ENCODE peak calls at places on chromosomes 4 and X, in seven cellular contexts. A, N, E, B, K, T and X are unnamed samples. For H3K4me1, the result is how much of the 10 kb centered on the place peaks cover.

GRCh38 chr4:165991325-165992180 is 118.5 kb downstream of the TLL1 start:
- DNase-seq in A (no peak), N (no peak), E (no peak), B (no peak), K (no peak), T (no peak), X (no peak)

GRCh38 chrX:154373340-154374306 is 811 bp downstream of the FLNA start:
- DNase-seq in A (peak), N (peak), E (peak), B (peak), K (peak), T (peak), X (peak)

GRCh38 chr4:119692001-119692400 is 63.4 kb upstream of the PDE5A start:
- DNase-seq in A (no peak), N (no peak), E (no peak), B (no peak), K (no peak), T (no peak), X (no peak)

GRCh38 chr4:168656055-168656660 is 159.3 kb downstream of the PALLD start:
- DNase-seq in A (no peak), N (no peak), E (no peak), B (no peak), K (no peak), T (no peak), X (no peak)

GRCh38 chrX:32894679-32895078 is 316.7 kb downstream of the DMD start:
- DNase-seq in A (no peak), N (no peak), E (no peak), B (no peak), K (no peak), T (no peak), X (no peak)

GRCh38 chrX:24424948-24425347 is 40.1 kb upstream of the PDK3 start:
- DNase-seq in A (no peak), N (no peak), E (peak), B (no peak), K (peak), T (no peak), X (no peak)

GRCh38 chr4:115234405-115235093 is 121.1 kb upstream of the NDST4 start:
- DNase-seq in A (no peak), N (no peak), E (peak), B (peak), K (no peak), T (peak), X (no peak)

GRCh38 chr4:73068496-73069337 is 799 bp downstream of the COX18 start:
- DNase-seq in A (no peak), N (peak), E (peak), B (peak), K (no peak), T (peak), X (no peak)

GRCh38 chrX:9293051-9293496 is 171.8 kb upstream of the TBL1X start:
- DNase-seq in A (no peak), N (no peak), E (no peak), B (no peak), K (no peak), T (peak), X (no peak)

GRCh38 chr4:160020804-160021203 is 917.9 kb downstream of the RAPGEF2 start:
- DNase-seq in A (no peak), N (no peak), E (no peak), B (no peak), K (no peak), T (no peak), X (no peak)

GRCh38 chrX:39475372-39475771 is 622.4 kb downstream of the BCOR start:
- DNase-seq in A (no peak), N (no peak), E (no peak), B (no peak), K (no peak), T (no peak), X (no peak)

GRCh38 chrX:39472161-39472560 is 625.6 kb downstream of the BCOR start:
- DNase-seq in A (no peak), N (no peak), E (no peak), B (no peak), K (no peak), T (no peak), X (no peak)

GRCh38 chrX:39470588-39471155 is 627.1 kb downstream of the BCOR start:
- DNase-seq in A (no peak), N (no peak), E (peak), B (no peak), K (no peak), T (no peak), X (peak)

GRCh38 chrX:39476596-39476995 is 621.2 kb downstream of the BCOR start:
- DNase-seq in A (no peak), N (no peak), E (no peak), B (no peak), K (no peak), T (no peak), X (no peak)

DNA sequence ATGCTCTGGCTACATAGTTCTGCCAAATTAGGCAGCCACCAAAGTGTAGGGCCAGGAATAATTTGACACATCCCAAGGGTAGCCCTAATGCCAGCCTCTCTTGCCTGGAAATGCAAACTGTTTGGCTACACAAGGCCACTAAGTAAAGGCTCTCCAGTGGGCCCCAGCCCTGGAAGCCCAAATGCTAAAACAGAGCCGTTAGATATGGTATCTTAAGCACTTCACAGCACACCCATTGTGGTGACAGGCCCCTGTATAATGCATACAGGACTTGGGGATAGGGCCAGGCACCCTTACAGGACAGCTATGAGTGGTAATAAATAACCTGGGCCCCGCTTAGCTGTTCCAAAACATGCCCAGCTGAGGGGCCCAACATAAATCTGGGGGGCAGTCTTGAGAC is 623.9 kb downstream of the BCOR start:
- DNase-seq in A (no peak), N (no peak), E (no peak), B (no peak), K (no peak), T (no peak), X (no peak)
- H3K4me1 ChIP-seq in A (under half), N (under half), E (under half), B (under half), K (under half), T (under half), X (under half)

DNA sequence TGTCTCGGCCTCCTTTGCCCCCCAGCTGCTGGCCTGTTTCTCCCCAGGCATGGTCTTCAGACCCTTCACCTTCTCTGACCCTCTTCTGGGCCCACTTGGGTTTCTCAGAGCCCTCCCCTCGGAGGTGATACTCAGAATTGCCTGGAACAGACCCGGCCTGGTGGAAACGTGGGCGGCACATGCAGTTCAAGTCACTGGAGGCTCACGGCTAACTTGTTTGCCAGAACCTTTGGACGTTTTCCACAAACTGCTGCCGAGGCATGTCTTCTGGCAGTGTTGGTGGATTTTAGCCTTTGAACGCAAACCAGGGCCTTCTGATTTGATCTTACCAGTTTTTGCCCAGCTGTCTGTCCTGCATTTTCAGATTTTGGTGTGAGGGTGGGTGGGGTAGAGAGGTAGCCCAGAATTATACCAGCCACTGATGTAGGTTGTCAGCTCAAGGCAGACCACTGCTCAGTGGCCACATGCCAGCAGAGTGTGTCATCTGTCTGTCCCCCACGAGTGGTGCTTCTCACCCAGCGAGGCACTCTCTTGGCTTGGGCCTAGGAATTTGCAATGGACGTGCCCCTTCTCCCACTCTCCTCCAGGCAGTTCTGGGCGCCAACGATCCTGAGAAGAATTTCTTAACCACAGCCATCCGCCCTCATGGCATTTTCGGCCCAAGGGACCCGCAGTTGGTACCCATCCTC is 32.5 kb upstream of the ZNF185 start:
- DNase-seq in A (no peak), N (no peak), E (no peak), B (no peak), K (no peak), T (no peak), X (peak)
- H3K4me3 ChIP-seq in A (no peak), N (no peak), E (no peak), B (no peak), K (no peak), T (no peak), X (no peak)

GRCh38 chrX:77422886-77423648 is 24.1 kb upstream of the FGF16 start:
- DNase-seq in A (no peak), N (no peak), E (no peak), B (no peak), K (no peak), T (no peak), X (no peak)
- H3K4me1 ChIP-seq in A (under half), N (under half), E (under half), B (under half), K (under half), T (under half), X (under half)

GRCh38 chrX:147894332-147894870 is 17.3 kb upstream of the FMR1 start:
- DNase-seq in A (no peak), N (no peak), E (no peak), B (no peak), K (no peak), T (peak), X (no peak)

GRCh38 chrX:147890766-147891165 is 21.0 kb upstream of the FMR1 start:
- DNase-seq in A (no peak), N (no peak), E (no peak), B (no peak), K (no peak), T (no peak), X (no peak)

GRCh38 chrX:147897117-147897516 is 14.6 kb upstream of the FMR1 start:
- DNase-seq in A (no peak), N (no peak), E (no peak), B (no peak), K (no peak), T (no peak), X (no peak)

DNA sequence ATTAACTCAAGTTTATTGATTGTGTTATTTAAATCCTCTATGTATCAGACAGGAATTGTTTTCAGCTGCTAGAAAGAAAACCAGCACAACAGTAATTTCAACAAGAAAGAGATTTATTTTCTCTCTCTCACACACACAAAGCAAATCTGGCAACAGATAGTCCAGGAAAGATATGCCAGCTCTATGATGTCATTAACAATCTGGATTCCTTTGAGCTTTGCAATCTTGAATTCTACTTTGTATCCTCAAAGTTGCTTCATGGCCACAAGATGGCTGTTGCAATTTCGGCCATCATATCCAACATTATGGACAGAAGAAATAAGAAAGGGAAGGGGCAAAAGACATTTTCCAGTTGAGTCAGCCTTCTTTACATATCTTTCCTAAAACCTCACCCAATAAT is 19.8 kb upstream of the FMR1 start:
- DNase-seq in A (no peak), N (no peak), E (no peak), B (no peak), K (no peak), T (no peak), X (no peak)
- H3K4me3 ChIP-seq in A (no peak), N (no peak), E (no peak), B (no peak), K (no peak), T (no peak), X (no peak)

DNA sequence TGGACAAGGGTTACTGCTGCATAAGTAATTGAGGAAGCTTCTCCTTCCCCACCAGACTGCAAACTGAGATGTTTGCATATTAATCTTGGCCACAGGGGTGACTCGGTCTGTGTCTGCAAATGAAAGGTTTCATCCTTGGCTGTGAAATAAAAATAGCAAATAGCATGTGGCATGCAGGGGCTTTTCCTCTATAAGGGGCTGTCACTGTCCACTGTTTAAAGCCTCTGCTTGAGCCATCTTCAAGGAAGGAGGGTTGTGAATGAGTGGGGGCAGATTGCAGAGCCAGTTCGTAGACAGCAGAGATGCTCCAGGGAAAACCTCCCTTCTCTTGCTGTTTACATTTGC is 33.3 kb downstream of the TMSB4X start:
- DNase-seq in A (no peak), N (no peak), E (no peak), B (no peak), K (no peak), T (no peak), X (no peak)
- H3K4me1 ChIP-seq in A (under half), N (under half), E (under half), B (under half), K (under half), T (under half), X (under half)

DNA sequence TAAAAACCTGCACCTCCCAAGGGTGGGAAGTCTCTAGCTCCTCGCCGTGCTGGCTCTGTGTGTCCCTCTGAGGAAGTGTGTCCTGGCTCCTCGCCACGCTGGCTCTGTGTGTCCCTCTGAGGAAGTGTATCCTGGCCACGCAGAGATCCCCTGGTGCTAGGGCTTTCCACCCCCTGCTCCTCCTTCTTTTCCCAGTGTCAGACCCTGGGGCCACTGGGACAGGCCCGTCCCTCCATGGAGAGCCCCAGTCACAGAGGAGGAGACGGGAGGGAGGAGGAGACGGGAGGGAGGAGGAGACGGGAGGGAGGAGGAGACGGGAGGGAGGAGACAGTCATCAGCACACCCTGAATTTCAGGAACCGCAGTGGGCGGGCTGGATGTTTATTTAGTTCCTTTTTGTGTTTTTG is 53.8 kb upstream of the HGFAC start:
- DNase-seq in A (peak), N (peak), E (peak), B (no peak), K (peak), T (no peak), X (peak)
- H3K4me3 ChIP-seq in A (no peak), N (no peak), E (no peak), B (no peak), K (no peak), T (no peak), X (peak)

DNA sequence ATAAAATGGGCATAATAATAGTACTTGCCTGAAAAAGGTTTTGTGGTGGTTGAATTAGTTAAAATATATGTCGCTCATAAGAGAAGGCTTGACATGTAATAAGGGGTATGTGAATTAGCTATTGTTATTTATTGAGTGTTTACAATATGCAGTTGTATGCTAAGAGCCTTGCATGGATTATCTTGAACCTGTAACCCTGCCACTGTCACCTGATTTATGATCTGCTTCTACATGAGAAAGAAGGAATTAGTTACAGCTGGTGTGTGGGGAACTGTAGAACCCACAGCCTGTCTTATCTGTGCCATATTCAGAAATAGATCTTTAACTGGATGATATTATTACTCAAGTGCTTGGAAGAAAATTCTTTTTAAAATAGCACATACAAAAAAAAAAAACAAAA is 227.7 kb downstream of the LDB2 start:
- DNase-seq in A (no peak), N (no peak), E (no peak), B (no peak), K (no peak), T (peak), X (no peak)
- H3K4me1 ChIP-seq in A (under half), N (under half), E (under half), B (under half), K (under half), T (under half), X (under half)

GRCh38 chrX:115592997-115593734 is 32.2 kb downstream of the PLS3 start:
- DNase-seq in A (no peak), N (peak), E (no peak), B (no peak), K (no peak), T (no peak), X (peak)
- H3K4me3 ChIP-seq in A (no peak), N (peak), E (no peak), B (no peak), K (peak), T (no peak), X (no peak)

GRCh38 chr4:4673070-4673469 is 131.2 kb upstream of the STX18 start:
- DNase-seq in A (peak), N (peak), E (peak), B (peak), K (no peak), T (peak), X (no peak)
- H3K4me1 ChIP-seq in A (under half), N (under half), E (under half), B (half or more), K (under half), T (under half), X (under half)